ENCODE peak calls at places on chromosomes 3 and 15, in four cellular contexts. H is stimulated activated CD8-positive, alpha-beta memory T cell treated with anti-CD3 and anti-CD28 coated beads, Interleukin-15, amount 100 ng/mL, for 1 hour; O is fibroblast of lung; I is type B pancreatic cell. R is an unnamed sample.

GRCh38 chr15:48469271-48469670 is 138.0 kb downstream of the DUT start:
- DNase-seq in H (no peak), O (peak; percentile 50), I (no peak), R (no peak)

GRCh38 chr3:122030381-122031122 is 8.5 kb upstream of the ILDR1 start:
- DNase-seq in H (no peak), O (peak; percentile 53), I (no peak), R (no peak)

GRCh38 chr3:137222736-137223135 is 265.0 kb downstream of the IL20RB start:
- DNase-seq in H (no peak), O (no peak), I (no peak), R (no peak)

GRCh38 chr3:191331443-191331842 is 1.1 kb upstream of the UTS2B start:
- DNase-seq in H (no peak), O (peak; percentile 73), I (no peak), R (no peak)

GRCh38 chr15:99578809-99579208 is 13.0 kb downstream of the MEF2A start:
- DNase-seq in H (no peak), O (peak; percentile 39), I (no peak), R (no peak)

GRCh38 chr3:66675383-66675782 is 174.6 kb upstream of the LRIG1 start:
- DNase-seq in H (no peak), O (peak; percentile 72), I (no peak), R (no peak)

GRCh38 chr3:61537366-61537765 is 24.0 kb upstream of the PTPRG start:
- DNase-seq in H (no peak), O (peak; percentile 21), I (no peak), R (no peak)

GRCh38 chr3:163543558-163544189 is 1534.6 kb downstream of the SI start:
- DNase-seq in H (no peak), O (no peak), I (no peak), R (peak; percentile 7)

GRCh38 chr15:69018951-69019350 is 4.5 kb downstream of the NOX5 start:
- DNase-seq in H (no peak), O (no peak), I (no peak), R (no peak)

GRCh38 chr3:33440328-33440577 is at the start of gene UBP1:
- DNase-seq in H (no peak), O (no peak), I (peak; percentile 99), R (no peak)

GRCh38 chr15:46589088-46589487 is 954.3 kb downstream of the SQOR start:
- DNase-seq in H (no peak), O (no peak), I (no peak), R (no peak)